ENCODE peak calls at places on chromosome 22, in four cellular contexts. One of them, this sample, is unnamed.

GRCh38 chr22:39287076-39287743 is 32.2 kb downstream of the RPL3 start:
- DNase-seq in NT2/D1: no peak
- DNase-seq in anterior cingulate cortex: no peak
- DNase-seq in foreskin fibroblast: no peak
- DNase-seq in this sample: no peak

GRCh38 chr22:28440517-28441366 is 238.9 kb downstream of the TTC28 start:
- DNase-seq in NT2/D1: no peak
- DNase-seq in anterior cingulate cortex: no peak
- DNase-seq in foreskin fibroblast: peak
- DNase-seq in this sample: no peak

GRCh38 chr22:46737105-46737975 is 712 bp downstream of the CERK start:
- DNase-seq in NT2/D1: no peak
- DNase-seq in anterior cingulate cortex: no peak
- DNase-seq in foreskin fibroblast: peak
- DNase-seq in this sample: no peak

GRCh38 chr22:25628494-25628893 is 64.0 kb downstream of the GRK3 start:
- DNase-seq in NT2/D1: no peak
- DNase-seq in anterior cingulate cortex: no peak
- DNase-seq in foreskin fibroblast: no peak
- DNase-seq in this sample: no peak

GRCh38 chr22:50250249-50250554 is 863 bp downstream of the HDAC10 start:
- DNase-seq in NT2/D1: no peak
- DNase-seq in anterior cingulate cortex: no peak
- DNase-seq in foreskin fibroblast: no peak
- DNase-seq in this sample: no peak

GRCh38 chr22:29109853-29110252 is 37.0 kb downstream of the KREMEN1 start:
- DNase-seq in NT2/D1: no peak
- DNase-seq in anterior cingulate cortex: no peak
- DNase-seq in foreskin fibroblast: peak
- DNase-seq in this sample: no peak

GRCh38 chr22:46607483-46608114 is 12.6 kb upstream of the GRAMD4 start:
- DNase-seq in NT2/D1: no peak
- DNase-seq in anterior cingulate cortex: no peak
- DNase-seq in foreskin fibroblast: no peak
- DNase-seq in this sample: no peak

GRCh38 chr22:45927059-45927458 is 49.9 kb downstream of the WNT7B start:
- DNase-seq in NT2/D1: no peak
- DNase-seq in anterior cingulate cortex: no peak
- DNase-seq in foreskin fibroblast: no peak
- DNase-seq in this sample: no peak

GRCh38 chr22:32661296-32661695 is 140.2 kb upstream of the TIMP3 start:
- DNase-seq in NT2/D1: no peak
- DNase-seq in anterior cingulate cortex: no peak
- DNase-seq in foreskin fibroblast: peak
- DNase-seq in this sample: no peak

GRCh38 chr22:20581503-20582170 is 74.2 kb downstream of the MED15 start:
- DNase-seq in NT2/D1: no peak
- DNase-seq in anterior cingulate cortex: no peak
- DNase-seq in foreskin fibroblast: no peak
- DNase-seq in this sample: no peak

GRCh38 chr22:30159561-30160353 is 79.5 kb downstream of the HORMAD2 start:
- DNase-seq in NT2/D1: no peak
- DNase-seq in anterior cingulate cortex: no peak
- DNase-seq in foreskin fibroblast: peak
- DNase-seq in this sample: no peak

GRCh38 chr22:40235418-40235817 is 57.7 kb downstream of the TNRC6B start:
- DNase-seq in NT2/D1: no peak
- DNase-seq in anterior cingulate cortex: no peak
- DNase-seq in foreskin fibroblast: no peak
- DNase-seq in this sample: no peak